ENCODE peak calls at places on chromosomes 6 and 20, in four cellular contexts. Y is esophagus squamous epithelium, Q is caudate nucleus, X is colonic mucosa. J is an unnamed sample.

GRCh38 chr6:323730-324088 is 31.4 kb downstream of the DUSP22 start:
- DNase-seq in Y (no peak), X (no peak), Q (no peak), J (no peak)

GRCh38 chr20:32945710-32946221 is 58.5 kb downstream of the SUN5 start:
- DNase-seq in Y (no peak), X (no peak), Q (no peak), J (no peak)

GRCh38 chr20:35224536-35224935 is 2.0 kb upstream of the MMP24 start:
- DNase-seq in Y (no peak), X (no peak), Q (no peak), J (no peak)

GRCh38 chr6:436308-437041 is 44.9 kb downstream of the IRF4 start:
- DNase-seq in Q (no peak), X (no peak), Y (no peak), J (peak)

GRCh38 chr6:219641-220198 is 72.6 kb upstream of the DUSP22 start:
- DNase-seq in Q (no peak), X (no peak), Y (no peak), J (no peak)

GRCh38 chr6:165674155-165675029 is 11.4 kb upstream of the PDE10A start:
- DNase-seq in Q (no peak), Y (no peak), X (no peak), J (no peak)

GRCh38 chr6:45901777-45902650 is 113.6 kb downstream of the CLIC5 start:
- DNase-seq in X (no peak), Q (no peak), Y (no peak), J (no peak)

GRCh38 chr6:127100510-127101140 is 17.8 kb upstream of the RSPO3 start:
- DNase-seq in Y (no peak), Q (no peak), X (no peak), J (no peak)

GRCh38 chr6:4804095-4804494 is 27.9 kb downstream of the CDYL start:
- DNase-seq in X (peak), Y (no peak), Q (no peak), J (no peak)

J was measured in kidney.